ENCODE peak calls at places on chromosomes 1 and 21, in four cellular contexts. One of them, this sample, is unnamed.

GRCh38 chr1:179142889-179143299 is 61.0 kb downstream of the TOR3A start:
- DNase-seq in left lung: no peak
- DNase-seq in fibroblast of lung: peak; percentile 98
- DNase-seq in neuronal stem cell: no peak
- DNase-seq in this sample: no peak

GRCh38 chr1:172145231-172145651 is 275.2 kb upstream of the C1orf105 start:
- DNase-seq in left lung: no peak
- DNase-seq in fibroblast of lung: peak; percentile 73
- DNase-seq in neuronal stem cell: no peak
- DNase-seq in this sample: no peak

GRCh38 chr1:13605159-13605558 is 21.5 kb downstream of the PDPN start:
- DNase-seq in left lung: no peak
- DNase-seq in fibroblast of lung: peak; percentile 67
- DNase-seq in neuronal stem cell: no peak
- DNase-seq in this sample: no peak

GRCh38 chr1:184954232-184954995 is 19.9 kb downstream of the NIBAN1 start:
- DNase-seq in left lung: no peak
- DNase-seq in fibroblast of lung: no peak
- DNase-seq in neuronal stem cell: no peak
- DNase-seq in this sample: no peak

GRCh38 chr1:227562923-227563318 is 435 bp upstream of the ZNF678 start:
- DNase-seq in left lung: no peak
- DNase-seq in fibroblast of lung: no peak
- DNase-seq in neuronal stem cell: no peak
- DNase-seq in this sample: no peak

GRCh38 chr1:7042322-7043231 is 257.3 kb downstream of the CAMTA1 start:
- DNase-seq in left lung: no peak
- DNase-seq in fibroblast of lung: peak; percentile 51
- DNase-seq in neuronal stem cell: peak; percentile 15
- DNase-seq in this sample: no peak

GRCh38 chr1:147080013-147080661 is 92.1 kb downstream of the PRKAB2 start:
- DNase-seq in left lung: no peak
- DNase-seq in fibroblast of lung: no peak
- DNase-seq in neuronal stem cell: no peak
- DNase-seq in this sample: no peak

GRCh38 chr21:20645344-20645743 is 352.9 kb upstream of the NCAM2 start:
- DNase-seq in left lung: no peak
- DNase-seq in fibroblast of lung: no peak
- DNase-seq in neuronal stem cell: no peak
- DNase-seq in this sample: no peak

GRCh38 chr1:234722904-234723588 is 113.1 kb upstream of the IRF2BP2 start:
- DNase-seq in left lung: no peak
- DNase-seq in fibroblast of lung: peak; percentile 92
- DNase-seq in neuronal stem cell: no peak
- DNase-seq in this sample: no peak

GRCh38 chr1:45880930-45881329 is 77.5 kb downstream of the MAST2 start:
- DNase-seq in left lung: no peak
- DNase-seq in fibroblast of lung: peak; percentile 27
- DNase-seq in neuronal stem cell: no peak
- DNase-seq in this sample: no peak

GRCh38 chr1:116763116-116763786 is 9.0 kb downstream of the CD2 start:
- DNase-seq in left lung: no peak
- DNase-seq in fibroblast of lung: peak; percentile 7
- DNase-seq in neuronal stem cell: no peak
- DNase-seq in this sample: no peak

GRCh38 chr1:242033331-242033956 is 34.5 kb upstream of the MAP1LC3C start:
- DNase-seq in left lung: no peak
- DNase-seq in fibroblast of lung: no peak
- DNase-seq in neuronal stem cell: no peak
- DNase-seq in this sample: no peak

GRCh38 chr1:119742193-119742592 is 26.5 kb downstream of the HMGCS2 start:
- DNase-seq in left lung: no peak
- DNase-seq in fibroblast of lung: no peak
- DNase-seq in neuronal stem cell: no peak
- DNase-seq in this sample: no peak

GRCh38 chr1:1517973-1518620 is 6.1 kb downstream of the ATAD3A start:
- DNase-seq in left lung: no peak
- DNase-seq in fibroblast of lung: no peak
- DNase-seq in neuronal stem cell: no peak
- DNase-seq in this sample: no peak

GRCh38 chr1:186514367-186514766 is 53.5 kb upstream of the PDC start:
- DNase-seq in left lung: no peak
- DNase-seq in fibroblast of lung: no peak
- DNase-seq in neuronal stem cell: no peak
- DNase-seq in this sample: no peak

GRCh38 chr1:9331558-9332346 is 39.1 kb downstream of the SPSB1 start:
- DNase-seq in left lung: no peak
- DNase-seq in fibroblast of lung: no peak
- DNase-seq in neuronal stem cell: no peak
- DNase-seq in this sample: no peak

GRCh38 chr1:44571712-44572571 is 102.3 kb downstream of the TMEM53 start:
- DNase-seq in left lung: no peak
- DNase-seq in fibroblast of lung: no peak
- DNase-seq in neuronal stem cell: no peak
- DNase-seq in this sample: no peak

GRCh38 chr1:234605983-234606730 is 3.8 kb downstream of the IRF2BP2 start:
- DNase-seq in left lung: peak; percentile 66
- DNase-seq in fibroblast of lung: peak; percentile 70
- DNase-seq in neuronal stem cell: no peak
- DNase-seq in this sample: peak; percentile 59

GRCh38 chr1:208225954-208226937 is 17.9 kb downstream of the PLXNA2 start:
- DNase-seq in left lung: no peak
- DNase-seq in fibroblast of lung: no peak
- DNase-seq in neuronal stem cell: no peak
- DNase-seq in this sample: no peak

GRCh38 chr1:29322147-29322694 is 85.9 kb downstream of the PTPRU start:
- DNase-seq in left lung: peak; percentile 10
- DNase-seq in fibroblast of lung: no peak
- DNase-seq in neuronal stem cell: no peak
- DNase-seq in this sample: no peak

GRCh38 chr1:69263982-69264381 is 303.7 kb upstream of the LRRC7 start:
- DNase-seq in left lung: no peak
- DNase-seq in fibroblast of lung: peak; percentile 51
- DNase-seq in neuronal stem cell: no peak
- DNase-seq in this sample: no peak

GRCh38 chr1:151085953-151086559 is 15.5 kb downstream of the GABPB2 start:
- DNase-seq in left lung: no peak
- DNase-seq in fibroblast of lung: no peak
- DNase-seq in neuronal stem cell: no peak
- DNase-seq in this sample: no peak

GRCh38 chr1:230307213-230307612 is 118.9 kb downstream of the PGBD5 start:
- DNase-seq in left lung: no peak
- DNase-seq in fibroblast of lung: no peak
- DNase-seq in neuronal stem cell: no peak
- DNase-seq in this sample: no peak

GRCh38 chr1:168347630-168348029 is 67.0 kb downstream of the TBX19 start:
- DNase-seq in left lung: no peak
- DNase-seq in fibroblast of lung: no peak
- DNase-seq in neuronal stem cell: no peak
- DNase-seq in this sample: no peak

GRCh38 chr1:241896670-241896962 is 48.6 kb downstream of the EXO1 start:
- DNase-seq in left lung: no peak
- DNase-seq in fibroblast of lung: no peak
- DNase-seq in neuronal stem cell: no peak
- DNase-seq in this sample: no peak

GRCh38 chr1:77182083-77182482 is 37.1 kb downstream of the PIGK start:
- DNase-seq in left lung: no peak
- DNase-seq in fibroblast of lung: no peak
- DNase-seq in neuronal stem cell: no peak
- DNase-seq in this sample: no peak

GRCh38 chr1:153578490-153578889 is 12.8 kb upstream of the S100A2 start:
- DNase-seq in left lung: no peak
- DNase-seq in fibroblast of lung: no peak
- DNase-seq in neuronal stem cell: no peak
- DNase-seq in this sample: no peak

GRCh38 chr1:231962636-231963035 is 336.0 kb downstream of the DISC1 start:
- DNase-seq in left lung: no peak
- DNase-seq in fibroblast of lung: no peak
- DNase-seq in neuronal stem cell: no peak
- DNase-seq in this sample: no peak

GRCh38 chr1:93022580-93022979 is 56.5 kb upstream of the MTF2 start:
- DNase-seq in left lung: no peak
- DNase-seq in fibroblast of lung: no peak
- DNase-seq in neuronal stem cell: no peak
- DNase-seq in this sample: no peak

GRCh38 chr1:230570724-230571390 is 71.4 kb upstream of the COG2 start:
- DNase-seq in left lung: no peak
- DNase-seq in fibroblast of lung: no peak
- DNase-seq in neuronal stem cell: no peak
- DNase-seq in this sample: no peak

GRCh38 chr21:44461005-44461404 is 5.7 kb downstream of the LRRC3 start:
- DNase-seq in left lung: peak; percentile 57
- DNase-seq in fibroblast of lung: no peak
- DNase-seq in neuronal stem cell: no peak
- DNase-seq in this sample: no peak

GRCh38 chr1:71881611-71882010 is 400.7 kb downstream of the NEGR1 start:
- DNase-seq in left lung: no peak
- DNase-seq in fibroblast of lung: peak; percentile 23
- DNase-seq in neuronal stem cell: no peak
- DNase-seq in this sample: no peak

GRCh38 chr1:108569097-108569728 is 9.3 kb downstream of the EEIG2 start:
- DNase-seq in left lung: no peak
- DNase-seq in fibroblast of lung: no peak
- DNase-seq in neuronal stem cell: no peak
- DNase-seq in this sample: no peak

GRCh38 chr1:180606109-180606508 is 25.7 kb upstream of the XPR1 start:
- DNase-seq in left lung: no peak
- DNase-seq in fibroblast of lung: no peak
- DNase-seq in neuronal stem cell: no peak
- DNase-seq in this sample: no peak

DNA sequence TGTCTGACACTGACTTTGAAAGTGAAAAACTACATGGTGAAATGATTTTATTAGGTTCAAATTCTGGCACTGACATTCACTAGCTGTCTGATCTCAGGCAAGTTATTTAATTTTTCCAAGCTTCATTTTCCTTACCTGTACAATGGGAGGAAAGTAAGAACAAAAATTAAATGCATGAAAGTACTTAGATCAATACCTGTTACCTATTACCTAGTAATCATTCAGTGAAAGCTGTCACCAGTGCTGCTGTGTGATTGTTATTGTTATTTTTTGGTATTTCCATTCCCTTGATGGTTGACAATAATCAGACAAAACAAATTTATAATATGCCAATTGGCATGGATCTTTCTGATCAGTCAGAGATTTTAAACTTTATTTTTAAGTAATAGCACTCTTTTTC is 1.6 kb downstream of the C8A start:
- DNase-seq in left lung: no peak
- DNase-seq in fibroblast of lung: no peak
- DNase-seq in neuronal stem cell: no peak
- DNase-seq in this sample: no peak
- H3K36me3 ChIP-seq in left lung: no peaks in the 10 kb centered on the region
- H3K36me3 ChIP-seq in fibroblast of lung: no peaks in the 10 kb centered on the region
- H3K36me3 ChIP-seq in neuronal stem cell: no peaks in the 10 kb centered on the region
- H3K36me3 ChIP-seq in this sample: no peaks in the 10 kb centered on the region

DNA sequence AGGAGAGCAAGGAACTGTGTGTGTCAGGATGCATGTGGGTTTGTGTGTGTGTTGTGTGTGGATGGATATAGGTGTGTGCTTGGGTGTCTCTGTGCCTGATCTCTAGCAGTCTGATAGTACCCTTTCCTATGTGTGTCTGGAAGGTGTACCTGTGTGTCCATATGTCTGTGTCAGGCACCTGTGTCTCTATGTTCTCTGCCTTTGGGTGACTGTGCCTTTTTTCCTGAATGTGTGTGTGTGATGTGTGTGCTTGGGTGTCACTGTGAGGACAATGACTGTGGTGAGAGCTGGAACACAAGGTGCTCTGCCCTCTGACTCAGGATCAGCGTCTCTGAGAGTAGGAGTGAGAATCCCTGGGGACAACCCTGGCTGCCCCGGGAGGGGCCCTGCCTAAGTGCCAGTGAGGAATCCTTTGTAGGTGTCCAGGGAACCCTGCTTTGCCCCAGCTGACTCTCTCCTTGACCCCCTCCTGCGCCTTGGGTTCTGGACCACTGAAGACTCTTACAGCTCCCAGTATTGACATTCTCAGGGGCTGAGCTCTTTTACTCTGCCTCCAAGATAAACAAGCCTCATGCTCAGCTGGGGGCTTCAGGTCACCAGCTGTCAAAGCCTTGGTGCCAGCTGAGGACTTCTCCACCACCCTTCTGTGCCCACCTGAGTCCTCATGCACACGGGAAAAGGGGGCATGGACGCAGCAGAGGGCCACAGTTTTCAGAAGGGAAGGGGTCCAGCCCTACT is 710 bp upstream of the EFNA3 start:
- DNase-seq in left lung: peak; percentile 22
- DNase-seq in fibroblast of lung: no peak
- DNase-seq in neuronal stem cell: no peak
- DNase-seq in this sample: no peak
- H3K4me1 ChIP-seq in left lung: peaks cover 49% of the 10 kb centered on the region
- H3K4me1 ChIP-seq in fibroblast of lung: no peaks in the 10 kb centered on the region
- H3K4me1 ChIP-seq in neuronal stem cell: peaks cover 36% of the 10 kb centered on the region
- H3K4me1 ChIP-seq in this sample: peaks cover 42% of the 10 kb centered on the region

DNA sequence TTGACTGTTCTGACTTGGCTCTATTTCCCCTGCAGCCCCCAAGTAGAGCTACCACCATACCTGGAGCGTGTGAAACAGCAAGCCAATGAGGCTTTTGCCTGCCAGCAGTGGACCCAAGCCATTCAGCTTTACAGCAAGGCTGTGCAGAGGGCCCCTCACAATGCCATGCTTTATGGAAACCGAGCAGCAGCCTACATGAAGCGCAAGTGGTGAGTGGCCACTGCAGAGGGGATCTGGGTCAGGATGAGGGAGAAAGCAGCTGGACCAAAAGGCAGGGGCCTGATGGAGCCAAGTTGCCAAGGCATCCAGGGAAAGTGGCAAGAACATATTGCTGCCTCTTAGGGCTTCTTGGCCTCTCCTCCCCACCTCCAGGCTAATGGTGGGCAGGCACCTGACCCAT is 24.1 kb upstream of the TMEM222 start:
- DNase-seq in left lung: no peak
- DNase-seq in fibroblast of lung: no peak
- DNase-seq in neuronal stem cell: no peak
- DNase-seq in this sample: no peak
- H3K27ac ChIP-seq in left lung: no peak overlapping the region
- H3K27ac ChIP-seq in fibroblast of lung: no peak overlapping the region
- H3K27ac ChIP-seq in neuronal stem cell: no peak overlapping the region
- H3K27ac ChIP-seq in this sample: no peak overlapping the region

DNA sequence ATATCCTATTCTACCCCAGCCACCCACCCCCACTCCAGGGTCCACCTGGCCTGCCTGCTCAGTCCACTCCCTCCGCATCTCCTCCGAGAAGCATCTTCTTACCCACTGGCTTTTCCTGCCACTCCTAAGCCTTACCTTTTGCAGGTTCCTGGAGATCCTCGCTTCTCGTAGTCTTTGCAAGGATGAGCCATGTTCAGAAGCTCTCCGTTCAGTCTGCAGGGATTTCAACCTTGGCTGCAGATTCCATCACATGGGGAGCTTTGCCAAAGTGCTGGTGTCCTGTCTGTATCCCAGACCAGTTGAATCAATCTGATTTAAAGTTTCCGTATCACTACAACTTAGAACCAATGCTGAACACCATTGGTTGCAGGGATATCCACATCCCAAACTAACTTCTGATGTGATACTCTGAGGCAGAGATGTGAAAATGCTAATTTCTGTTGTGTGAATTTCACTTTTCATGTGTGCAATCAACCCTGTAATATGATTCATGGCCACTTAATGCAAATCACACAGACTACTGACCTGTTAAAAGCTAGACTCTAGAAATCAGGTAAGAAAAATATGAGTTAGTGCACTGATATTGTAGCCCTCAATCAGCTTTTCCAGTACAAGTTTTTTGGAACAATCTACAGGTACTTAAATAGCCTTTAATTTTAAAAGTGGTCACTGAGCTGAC is 61.9 kb downstream of the CAPN2 start:
- DNase-seq in left lung: no peak
- DNase-seq in fibroblast of lung: no peak
- DNase-seq in neuronal stem cell: no peak
- DNase-seq in this sample: no peak
- H3K36me3 ChIP-seq in left lung: no peaks in the 10 kb centered on the region
- H3K36me3 ChIP-seq in fibroblast of lung: peaks cover 20% of the 10 kb centered on the region
- H3K36me3 ChIP-seq in neuronal stem cell: peaks cover 100% of the 10 kb centered on the region
- H3K36me3 ChIP-seq in this sample: peaks cover 98% of the 10 kb centered on the region

This sample was measured in lower lobe of right lung.